ENCODE peak calls at places on chromosomes 5 and 9, in five cellular contexts. One of them, this sample, is unnamed.

GRCh38 chr5:40521108-40521785 is 158.5 kb upstream of the PTGER4 start:
- DNase-seq in Daoy: no peak
- DNase-seq in HCEC 1CT: no peak
- DNase-seq in COR-L47: no peak
- DNase-seq in T-helper 1 cell: no peak
- DNase-seq in this sample: no peak

GRCh38 chr5:119323630-119324000 is 32.2 kb upstream of the TNFAIP8 start:
- DNase-seq in HCEC 1CT: peak
- DNase-seq in COR-L47: peak
- DNase-seq in Daoy: peak
- DNase-seq in T-helper 1 cell: no peak
- DNase-seq in this sample: no peak

GRCh38 chr5:84480873-84481637 is 96.4 kb upstream of the EDIL3 start:
- DNase-seq in T-helper 1 cell: no peak
- DNase-seq in HCEC 1CT: no peak
- DNase-seq in Daoy: no peak
- DNase-seq in COR-L47: no peak
- DNase-seq in this sample: peak

GRCh38 chr9:123305879-123306278 is 37.5 kb upstream of the STRBP start:
- DNase-seq in COR-L47: no peak
- DNase-seq in Daoy: no peak
- DNase-seq in HCEC 1CT: no peak
- DNase-seq in T-helper 1 cell: no peak
- DNase-seq in this sample: no peak

GRCh38 chr9:112867275-112867991 is 23.2 kb downstream of the SLC46A2 start:
- DNase-seq in T-helper 1 cell: no peak
- DNase-seq in Daoy: peak
- DNase-seq in HCEC 1CT: peak
- DNase-seq in COR-L47: no peak
- DNase-seq in this sample: peak

GRCh38 chr9:22005700-22006605 is 3.2 kb downstream of the CDKN2B start:
- DNase-seq in COR-L47: no peak
- DNase-seq in Daoy: no peak
- DNase-seq in T-helper 1 cell: no peak
- DNase-seq in HCEC 1CT: no peak
- DNase-seq in this sample: peak

GRCh38 chr9:69397384-69398214 is 72.6 kb downstream of the ENTREP1 start:
- DNase-seq in T-helper 1 cell: no peak
- DNase-seq in COR-L47: no peak
- DNase-seq in Daoy: no peak
- DNase-seq in HCEC 1CT: no peak
- DNase-seq in this sample: no peak

GRCh38 chr5:61279725-61280124 is 52.3 kb upstream of the ZSWIM6 start:
- DNase-seq in T-helper 1 cell: no peak
- DNase-seq in COR-L47: no peak
- DNase-seq in Daoy: no peak
- DNase-seq in HCEC 1CT: no peak
- DNase-seq in this sample: no peak

GRCh38 chr9:93268551-93269314 is 84.8 kb downstream of the WNK2 start:
- DNase-seq in T-helper 1 cell: peak
- DNase-seq in COR-L47: peak
- DNase-seq in HCEC 1CT: no peak
- DNase-seq in Daoy: peak
- DNase-seq in this sample: no peak

GRCh38 chr9:18173923-18174322 is 300.0 kb upstream of the ADAMTSL1 start:
- DNase-seq in T-helper 1 cell: no peak
- DNase-seq in COR-L47: no peak
- DNase-seq in Daoy: no peak
- DNase-seq in HCEC 1CT: peak
- DNase-seq in this sample: no peak

GRCh38 chr5:36606437-36607113 is at the start of gene SLC1A3:
- DNase-seq in HCEC 1CT: peak
- DNase-seq in Daoy: peak
- DNase-seq in T-helper 1 cell: no peak
- DNase-seq in COR-L47: no peak
- DNase-seq in this sample: peak

GRCh38 chr9:124810513-124811355 is 33.8 kb downstream of the OLFML2A start:
- DNase-seq in T-helper 1 cell: no peak
- DNase-seq in Daoy: peak
- DNase-seq in COR-L47: no peak
- DNase-seq in HCEC 1CT: peak
- DNase-seq in this sample: peak

GRCh38 chr9:136673970-136674785 is 11.5 kb downstream of the EGFL7 start:
- DNase-seq in COR-L47: no peak
- DNase-seq in T-helper 1 cell: no peak
- DNase-seq in HCEC 1CT: no peak
- DNase-seq in Daoy: no peak
- DNase-seq in this sample: no peak

GRCh38 chr9:109961579-109961978 is 181.6 kb downstream of the PALM2AKAP2 start:
- DNase-seq in Daoy: no peak
- DNase-seq in T-helper 1 cell: no peak
- DNase-seq in HCEC 1CT: no peak
- DNase-seq in COR-L47: no peak
- DNase-seq in this sample: no peak

GRCh38 chr9:126298319-126298801 is 28.3 kb upstream of the MVB12B start:
- DNase-seq in Daoy: no peak
- DNase-seq in COR-L47: no peak
- DNase-seq in T-helper 1 cell: no peak
- DNase-seq in HCEC 1CT: no peak
- DNase-seq in this sample: no peak